ENCODE peak calls at places on chromosomes 2 and 18, in five cellular contexts. M is foreskin fibroblast, F is retinal pigment epithelial cell, E is choroid plexus epithelial cell, V is tibial artery. J is an unnamed sample.

GRCh38 chr2:118810766-118811165 is 36.7 kb downstream of the EN1 start:
- DNase-seq in M (no peak), F (no peak), E (no peak), V (no peak), J (no peak)

GRCh38 chr2:19933351-19933981 is 31.7 kb upstream of the TTC32 start:
- DNase-seq in M (peak), F (no peak), E (peak), V (no peak), J (no peak)

GRCh38 chr18:813405-814071 is 1.5 kb upstream of the YES1 start:
- DNase-seq in M (no peak), F (no peak), E (no peak), V (no peak), J (no peak)

GRCh38 chr2:234245945-234246344 is 195.4 kb downstream of the SPP2 start:
- DNase-seq in M (peak), F (peak), E (peak), V (no peak), J (no peak)

GRCh38 chr18:74796928-74797576 is 199.4 kb downstream of the ZNF407 start:
- DNase-seq in M (peak), F (peak), E (peak), V (no peak), J (peak)

GRCh38 chr2:171807130-171807529 is 86.9 kb downstream of the SLC25A12 start:
- DNase-seq in M (no peak), F (no peak), E (no peak), V (no peak), J (no peak)

GRCh38 chr2:238843476-238843875 is 4.4 kb upstream of the TWIST2 start:
- DNase-seq in M (peak), F (no peak), E (no peak), V (no peak), J (no peak)

GRCh38 chr2:40666438-40666837 is 214.5 kb upstream of the SLC8A1 start:
- DNase-seq in M (no peak), F (no peak), E (no peak), V (no peak), J (no peak)

GRCh38 chr2:109521751-109522374 is 91.9 kb downstream of the SEPTIN10 start:
- DNase-seq in M (no peak), F (no peak), E (no peak), V (no peak), J (no peak)

DNA sequence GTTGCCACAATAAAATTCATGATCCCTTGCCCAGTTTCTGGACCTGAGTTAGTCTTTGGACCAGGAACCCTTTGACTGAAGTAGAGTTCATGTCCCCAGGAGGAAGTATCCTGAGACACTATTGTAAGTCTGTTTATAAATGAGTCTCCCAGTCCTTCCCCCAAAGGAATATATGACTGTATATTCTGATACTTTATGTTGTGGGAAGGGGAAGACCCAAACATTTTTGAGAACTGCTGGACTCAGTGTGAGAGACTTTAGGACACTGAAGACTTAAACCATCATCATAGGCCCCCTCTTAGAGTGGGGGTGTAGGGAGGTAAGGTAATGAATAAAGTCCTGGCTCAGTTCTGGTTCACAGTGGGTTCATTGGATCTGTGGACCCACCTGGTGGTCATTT is 28.6 kb upstream of the CXCR4 start:
- DNase-seq in M (no peak), F (no peak), E (no peak), V (no peak), J (no peak)
- TF ChIP-seq CTCF in M (no peak), F (no peak), E (no peak), V (no peak), J (no peak)

GRCh38 chr2:102301867-102302362 is 9.4 kb upstream of the IL1RL1 start:
- DNase-seq in M (no peak), F (no peak), E (peak), V (no peak), J (no peak)
- TF ChIP-seq CTCF in M (no peak), F (peak), E (peak), V (no peak), J (peak)

GRCh38 chr2:122194546-122194945 is 439.1 kb downstream of the TSN start:
- DNase-seq in M (no peak), F (no peak), E (no peak), V (no peak), J (no peak)

GRCh38 chr2:122193622-122194021 is 438.2 kb downstream of the TSN start:
- DNase-seq in M (no peak), F (no peak), E (peak), V (no peak), J (no peak)

GRCh38 chr2:122186761-122187222 is 431.3 kb downstream of the TSN start:
- DNase-seq in M (no peak), F (no peak), E (no peak), V (no peak), J (no peak)

DNA sequence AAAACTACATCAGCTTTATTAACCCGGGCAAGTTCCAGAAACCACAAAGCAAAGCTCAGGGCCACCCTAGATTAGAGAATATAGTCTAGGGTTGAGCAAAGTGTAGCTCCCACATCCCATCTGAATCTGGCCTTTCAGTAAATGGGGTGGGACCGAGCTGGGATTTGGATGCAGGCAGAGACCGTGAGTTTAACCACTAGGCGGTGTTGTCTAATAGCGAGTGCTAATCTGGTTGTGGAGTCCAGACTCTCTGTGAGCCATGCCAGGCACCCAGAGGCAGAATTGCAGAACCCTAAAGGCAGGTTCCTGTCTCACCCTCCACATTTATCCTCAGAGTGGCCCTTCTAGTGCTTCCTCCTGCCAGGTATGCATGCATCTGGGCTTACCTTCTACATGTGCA is 435.9 kb downstream of the TSN start:
- DNase-seq in M (no peak), F (no peak), E (peak), V (no peak), J (no peak)
- TF ChIP-seq CTCF in M (peak), F (peak), E (peak), V (no peak), J (no peak)

DNA sequence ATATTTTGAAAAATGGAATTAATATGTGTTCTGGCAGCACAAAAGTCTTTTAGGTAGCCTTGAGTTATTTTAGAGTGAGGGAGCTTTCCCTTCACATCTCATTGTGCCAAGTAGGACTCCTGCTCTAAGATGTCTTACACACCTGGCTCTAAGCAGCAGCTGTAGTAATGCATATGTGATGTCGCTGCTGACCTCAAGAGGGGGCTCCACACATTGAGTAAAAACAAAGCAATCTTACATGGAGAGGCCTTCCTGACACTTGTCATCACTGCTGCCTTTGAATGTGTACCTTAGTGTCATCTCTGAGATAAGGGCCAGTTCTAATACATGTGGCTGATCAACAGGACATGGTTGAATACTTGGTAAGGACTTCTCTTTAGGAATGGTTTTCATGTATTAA is 75.8 kb downstream of the ACTR3 start:
- DNase-seq in M (no peak), F (peak), E (peak), V (no peak), J (no peak)
- TF ChIP-seq CTCF in M (peak), F (peak), E (peak), V (peak), J (peak)

J was measured in AG09319.